ENCODE peak calls at places on chromosomes 6 and 20, in nine cellular contexts. U, K, G, Z, F, O, A, V and M are unnamed samples.

GRCh38 chr20:2137552-2138201 is 36.0 kb downstream of the STK35 start:
- DNase-seq in U (no peak), K (no peak), G (no peak), Z (no peak), F (no peak), O (no peak), A (no peak), V (no peak), M (no peak)

GRCh38 chr6:1182722-1183521 is 129.0 kb upstream of the FOXQ1 start:
- DNase-seq in U (no peak), K (peak), G (no peak), Z (no peak), F (no peak), O (no peak), A (no peak), V (no peak), M (no peak)

GRCh38 chr6:30169658-30170614 is 6.6 kb downstream of the TRIM15 start:
- DNase-seq in U (peak), K (no peak), G (peak), Z (no peak), F (peak), O (no peak), A (no peak), V (no peak), M (peak)

GRCh38 chr6:105346052-105346451 is 56.8 kb downstream of the PREP start:
- DNase-seq in U (peak), K (no peak), G (no peak), Z (no peak), F (no peak), O (no peak), A (no peak), V (no peak), M (no peak)

GRCh38 chr20:48919882-48920526 is 1.5 kb upstream of the ARFGEF2 start:
- DNase-seq in U (no peak), K (peak), G (no peak), Z (no peak), F (no peak), O (no peak), A (no peak), V (no peak), M (no peak)

GRCh38 chr6:152529364-152529763 is 107.8 kb downstream of the SYNE1 start:
- DNase-seq in U (no peak), K (no peak), G (no peak), Z (no peak), F (no peak), O (no peak), A (no peak), V (no peak), M (no peak)

GRCh38 chr6:11413728-11414127 is 123.8 kb upstream of the TMEM170B start:
- DNase-seq in U (no peak), K (no peak), G (no peak), Z (no peak), F (no peak), O (no peak), A (no peak), V (no peak), M (no peak)

GRCh38 chr20:45892828-45893500 is 1.8 kb downstream of the CTSA start:
- DNase-seq in U (peak), K (no peak), G (no peak), Z (no peak), F (no peak), O (no peak), A (no peak), V (no peak), M (no peak)

GRCh38 chr6:121620002-121620740 is 184.7 kb downstream of the GJA1 start:
- DNase-seq in U (no peak), K (no peak), G (no peak), Z (no peak), F (no peak), O (no peak), A (no peak), V (no peak), M (no peak)

GRCh38 chr6:19892250-19892649 is 55.1 kb downstream of the ID4 start:
- DNase-seq in U (peak), K (peak), G (peak), Z (no peak), F (no peak), O (no peak), A (no peak), V (no peak), M (peak)